ENCODE peak calls at places on chromosomes 16 and 17, in nine cellular contexts. M is NCI-H146; H is H1; X is NCI-H2029; K is T-helper 1 cell; Z is stimulated activated effector memory CD8-positive, alpha-beta T cell treated with anti-CD3 and anti-CD28 coated beads, Interleukin-12 subunit alpha, Interleukin-12 subunit beta, amount 100 ng/mL, for 72 hours; O is Caco-2; F is activated CD4-positive, alpha-beta T cell treated with anti-CD3 and anti-CD28 coated beads for 24 hours; G is cardiac muscle cell. P is an unnamed sample.

GRCh38 chr16:5064915-5065314 is 841 bp downstream of the C16orf89 start:
- DNase-seq in O (no peak), Z (no peak), G (no peak), F (no peak), M (no peak), H (no peak), K (no peak), X (peak; percentile 54), P (no peak)

GRCh38 chr17:14359251-14359939 is 58.5 kb downstream of the HS3ST3B1 start:
- DNase-seq in K (no peak), O (no peak), X (no peak), H (no peak), F (peak; percentile 13), M (no peak), Z (peak; percentile 49), G (no peak), P (peak; percentile 12)

GRCh38 chr17:42969006-42969581 is 4.8 kb upstream of the AARSD1 start:
- DNase-seq in O (no peak), H (no peak), X (no peak), K (no peak), M (no peak), G (peak; percentile 67), Z (no peak), F (no peak), P (no peak)

GRCh38 chr16:27920391-27920891 is 143.1 kb downstream of the GSG1L start:
- DNase-seq in H (peak; percentile 62), F (no peak), K (no peak), O (peak; percentile 54), G (peak; percentile 6), X (no peak), M (peak; percentile 84), Z (no peak), P (no peak)

GRCh38 chr17:46865100-46865499 is 13.7 kb downstream of the WNT9B start:
- DNase-seq in X (no peak), G (peak; percentile 9), F (no peak), M (no peak), O (no peak), H (no peak), K (no peak), Z (no peak), P (no peak)

GRCh38 chr17:64993867-64994266 is 62.7 kb downstream of the GNA13 start:
- DNase-seq in O (no peak), K (no peak), Z (no peak), G (no peak), F (no peak), X (no peak), M (no peak), H (peak; percentile 33), P (no peak)

GRCh38 chr16:67857547-67858233 is 10.2 kb upstream of the CENPT start:
- DNase-seq in G (peak; percentile 93), K (peak; percentile 22), O (peak; percentile 86), F (no peak), X (peak; percentile 62), Z (peak; percentile 25), H (no peak), M (peak; percentile 75), P (no peak)

GRCh38 chr16:72173997-72174396 is 2.0 kb upstream of the PMFBP1 start:
- DNase-seq in Z (no peak), X (no peak), O (no peak), M (no peak), K (no peak), H (no peak), G (no peak), F (no peak), P (no peak)

GRCh38 chr16:22653876-22654275 is 143.2 kb downstream of the NPIPB5 start:
- DNase-seq in K (no peak), H (no peak), X (no peak), O (no peak), M (no peak), Z (no peak), G (no peak), F (no peak), P (no peak)

GRCh38 chr16:35409503-35409902 is 1950.1 kb downstream of the TP53TG3F start:
- DNase-seq in Z (no peak), M (no peak), O (no peak), G (no peak), F (no peak), H (no peak), X (no peak), K (no peak), P (no peak)

GRCh38 chr17:79733692-79734070 is 2.9 kb downstream of the ENPP7 start:
- DNase-seq in Z (no peak), F (no peak), K (no peak), X (no peak), G (no peak), M (no peak), H (no peak), O (no peak), P (no peak)

GRCh38 chr17:8149419-8150193 is 2.6 kb downstream of the PER1 start:
- DNase-seq in F (no peak), G (no peak), K (no peak), M (no peak), H (no peak), Z (no peak), O (no peak), X (no peak), P (no peak)

GRCh38 chr17:80379348-80379747 is 35.6 kb upstream of the ENDOV start:
- DNase-seq in M (no peak), H (no peak), G (no peak), F (no peak), X (no peak), Z (no peak), K (no peak), O (peak; percentile 3), P (no peak)

GRCh38 chr17:50561796-50562195 is 1.3 kb downstream of the CACNA1G start:
- DNase-seq in O (no peak), G (no peak), F (no peak), K (no peak), Z (no peak), X (no peak), H (no peak), M (no peak), P (no peak)

GRCh38 chr17:38568845-38569510 is 36.8 kb downstream of the SRCIN1 start:
- DNase-seq in K (no peak), F (no peak), G (no peak), M (no peak), O (no peak), Z (no peak), H (no peak), X (no peak), P (no peak)

GRCh38 chr17:44932096-44932495 is 15.5 kb downstream of the KIF18B start:
- DNase-seq in K (no peak), H (no peak), M (no peak), G (no peak), Z (no peak), X (no peak), F (no peak), O (no peak), P (no peak)

GRCh38 chr16:87850009-87851006 is 19.0 kb downstream of the SLC7A5 start:
- DNase-seq in H (peak; percentile 94), G (peak; percentile 55), O (peak; percentile 82), F (peak; percentile 53), K (peak; percentile 73), X (no peak), Z (peak; percentile 62), M (peak; percentile 5), P (peak; percentile 91)

GRCh38 chr16:64971211-64971610 is 150.7 kb downstream of the CDH11 start:
- DNase-seq in K (no peak), X (no peak), Z (no peak), O (no peak), H (no peak), M (no peak), F (no peak), G (no peak), P (no peak)

GRCh38 chr17:2372180-2372579 is 28.7 kb downstream of the MNT start:
- DNase-seq in O (no peak), K (no peak), H (no peak), F (no peak), Z (no peak), X (no peak), G (no peak), M (no peak), P (no peak)

GRCh38 chr17:43755389-43755875 is 3.2 kb downstream of the SOST start:
- DNase-seq in F (no peak), O (no peak), Z (no peak), G (peak; percentile 41), K (no peak), M (peak; percentile 65), H (peak; percentile 82), X (no peak), P (no peak)

GRCh38 chr16:626787-627457 is 3.9 kb upstream of the WFIKKN1 start:
- DNase-seq in G (peak; percentile 96), X (no peak), H (no peak), Z (no peak), M (no peak), K (no peak), F (no peak), O (no peak), P (no peak)

GRCh38 chr17:8314797-8315739 is 5.0 kb downstream of the ARHGEF15 start:
- DNase-seq in G (no peak), H (no peak), Z (no peak), F (no peak), K (no peak), M (peak; percentile 38), O (no peak), X (no peak), P (no peak)

GRCh38 chr16:54812229-54812628 is 118.4 kb upstream of the IRX5 start:
- DNase-seq in M (no peak), K (no peak), O (no peak), H (no peak), X (no peak), Z (no peak), G (peak; percentile 17), F (no peak), P (no peak)

GRCh38 chr16:9393601-9394000 is 302.2 kb downstream of the HAPSTR1 start:
- DNase-seq in F (no peak), H (no peak), M (no peak), Z (no peak), O (no peak), G (no peak), K (no peak), X (no peak), P (no peak)

GRCh38 chr17:8746501-8747236 is 2.0 kb upstream of the CCDC42 start:
- DNase-seq in Z (no peak), M (no peak), O (no peak), H (no peak), G (no peak), X (no peak), K (no peak), F (no peak), P (no peak)

GRCh38 chr16:466651-467050 is 41.2 kb downstream of the RAB11FIP3 start:
- DNase-seq in G (no peak), X (no peak), O (no peak), Z (no peak), F (no peak), H (no peak), K (no peak), M (no peak), P (no peak)

GRCh38 chr17:66354981-66355380 is 52.6 kb downstream of the PRKCA start:
- DNase-seq in O (no peak), M (no peak), K (no peak), F (no peak), Z (no peak), X (no peak), H (no peak), G (peak; percentile 62), P (no peak)

GRCh38 chr17:18004345-18004744 is 31.7 kb downstream of the DRC3 start:
- DNase-seq in K (no peak), H (no peak), O (no peak), F (no peak), X (peak; percentile 43), M (no peak), Z (no peak), G (no peak), P (no peak)